ENCODE peak calls at places on chromosomes 6 and 20, in four cellular contexts. D, F, H and R are unnamed samples. For H3K4me1, the result is how much of the 10 kb centered on the place peaks cover.

GRCh38 chr6:56293756-56294155 is 46.4 kb upstream of the COL21A1 start:
- DNase-seq in D (no peak), H (no peak), F (no peak), R (peak)

GRCh38 chr6:151136141-151136755 is 103.5 kb upstream of the AKAP12 start:
- DNase-seq in F (no peak), H (no peak), D (no peak), R (peak)

GRCh38 chr20:40632346-40632976 is 56.6 kb downstream of the MAFB start:
- DNase-seq in D (no peak), H (no peak), F (no peak), R (no peak)

GRCh38 chr6:89356644-89357043 is 4.1 kb upstream of the UBE2J1 start:
- DNase-seq in F (no peak), D (no peak), H (no peak), R (no peak)

GRCh38 chr6:6980999-6981581 is 126.7 kb upstream of the RREB1 start:
- DNase-seq in D (no peak), F (no peak), H (no peak), R (no peak)

GRCh38 chr20:37524859-37525708 is 2.6 kb downstream of the BLCAP start:
- DNase-seq in F (no peak), H (no peak), D (no peak), R (no peak)

GRCh38 chr6:116764961-116765841 is at the start of gene FAM162B:
- DNase-seq in F (no peak), H (peak), D (peak), R (peak)

GRCh38 chr20:45008521-45009049 is 42.3 kb downstream of the STK4 start:
- DNase-seq in F (no peak), D (no peak), H (no peak), R (no peak)

GRCh38 chr6:90369024-90369519 is 72.4 kb upstream of the BACH2 start:
- DNase-seq in F (peak), D (peak), H (peak), R (peak)

GRCh38 chr6:130778946-130779657 is 48.1 kb upstream of the SMLR1 start:
- DNase-seq in D (no peak), H (no peak), F (no peak), R (no peak)

GRCh38 chr20:44050925-44051660 is 135.9 kb downstream of the JPH2 start:
- DNase-seq in D (no peak), F (no peak), H (no peak), R (no peak)

GRCh38 chr6:132669690-132670291 is 10.8 kb upstream of the TAAR1 start:
- DNase-seq in D (peak), H (no peak), F (no peak), R (no peak)

GRCh38 chr6:127022297-127022696 is 96.2 kb upstream of the RSPO3 start:
- DNase-seq in D (no peak), H (peak), F (no peak), R (peak)

GRCh38 chr20:50216543-50217206 is 26.0 kb downstream of the CEBPB start:
- DNase-seq in D (no peak), H (no peak), F (no peak), R (no peak)

GRCh38 chr6:47247227-47247797 is 62.4 kb downstream of the TNFRSF21 start:
- DNase-seq in F (no peak), D (no peak), H (peak), R (no peak)

GRCh38 chr6:33958208-33958862 is 154.5 kb upstream of the MLN start:
- DNase-seq in D (no peak), H (no peak), F (no peak), R (peak)

GRCh38 chr20:7959484-7959883 is 19.2 kb upstream of the HAO1 start:
- DNase-seq in F (no peak), H (peak), D (no peak), R (no peak)

GRCh38 chr20:3651204-3651970 is 11.8 kb downstream of the GFRA4 start:
- DNase-seq in F (no peak), H (peak), D (no peak), R (no peak)

GRCh38 chr6:134722996-134723871 is 226.7 kb downstream of the ALDH8A1 start:
- DNase-seq in H (no peak), D (peak), F (no peak), R (no peak)

GRCh38 chr6:6495851-6496250 is 92.7 kb upstream of the LY86 start:
- DNase-seq in H (no peak), F (no peak), D (no peak), R (no peak)

GRCh38 chr6:90194371-90194841 is 102.2 kb downstream of the BACH2 start:
- DNase-seq in D (no peak), H (no peak), F (no peak), R (no peak)

GRCh38 chr6:132354517-132355167 is 46.6 kb downstream of the MOXD1 start:
- DNase-seq in D (peak), H (peak), F (peak), R (no peak)

GRCh38 chr6:85484941-85485340 is 35.1 kb downstream of the NT5E start:
- DNase-seq in H (no peak), F (no peak), D (no peak), R (no peak)

GRCh38 chr6:36539814-36540568 is 7.3 kb downstream of the STK38 start:
- DNase-seq in H (no peak), D (no peak), F (no peak), R (no peak)

GRCh38 chr6:145530454-145530853 is 204.9 kb downstream of the EPM2A start:
- DNase-seq in D (no peak), F (no peak), H (no peak), R (no peak)
- H3K4me1 ChIP-seq in D (under half), F (under half), H (under half), R (under half)

DNA sequence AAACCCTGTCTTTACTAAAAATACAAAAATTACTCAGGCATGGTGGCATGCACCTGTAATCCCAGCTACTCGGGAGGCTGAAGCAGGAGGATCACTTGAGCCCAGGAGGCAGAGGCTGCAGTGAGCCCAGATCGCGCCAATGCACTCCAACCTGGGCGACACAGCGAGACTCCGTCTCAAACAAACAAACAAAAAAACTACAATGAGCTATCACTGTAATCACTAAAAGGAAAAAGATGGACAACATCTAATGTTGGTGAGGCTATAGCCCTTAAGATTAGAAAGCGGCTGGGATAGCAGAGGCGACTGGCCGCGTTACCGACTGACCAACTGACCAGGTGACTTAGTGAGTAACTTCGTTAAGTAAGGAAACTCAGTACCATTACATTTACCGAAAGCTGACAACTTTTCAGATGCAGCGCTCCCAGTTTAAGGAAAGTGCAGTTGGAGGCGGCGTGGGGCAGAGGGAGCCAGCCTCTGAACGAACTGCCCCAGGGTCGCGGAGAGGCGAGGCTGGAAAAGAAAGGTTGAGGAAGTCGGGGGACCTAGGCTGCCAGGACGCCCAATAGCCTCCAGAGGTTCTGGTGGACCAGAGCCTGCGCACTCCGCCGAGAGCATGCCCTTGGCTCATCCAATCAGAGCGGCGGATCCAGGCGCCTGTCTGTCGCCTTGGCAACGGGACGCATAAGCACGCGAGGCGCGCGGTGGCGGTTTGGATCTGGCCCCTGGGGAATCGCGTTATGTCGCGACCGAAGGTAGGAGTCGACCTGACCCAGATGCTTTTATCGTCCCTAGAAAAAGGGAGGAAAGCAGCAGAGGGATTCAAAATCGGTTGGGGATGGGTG is 8.9 kb downstream of the TTLL9 start:
- DNase-seq in F (peak), H (peak), D (peak), R (peak)
- TF ChIP-seq CTCF in F (no peak), H (peak), D (no peak), R (no peak)

GRCh38 chr20:63520939-63521601 is 505 bp downstream of the PPDPF start:
- DNase-seq in F (no peak), H (peak), D (peak), R (peak)
- TF ChIP-seq POLR2A in F (no peak), H (no peak), D (no peak), R (no peak)

GRCh38 chr6:167547328-167547692 is 222.4 kb downstream of the TTLL2 start:
- DNase-seq in D (no peak), H (no peak), F (no peak), R (no peak)

GRCh38 chr6:167547751-167548150 is 222.9 kb downstream of the TTLL2 start:
- DNase-seq in D (no peak), F (no peak), H (no peak), R (no peak)

GRCh38 chr6:167549187-167549586 is 224.3 kb downstream of the TTLL2 start:
- DNase-seq in H (no peak), D (no peak), F (no peak), R (peak)

GRCh38 chr6:167546611-167547327 is 221.9 kb downstream of the TTLL2 start:
- DNase-seq in F (no peak), D (no peak), H (no peak), R (no peak)

GRCh38 chr6:167548451-167548850 is 223.6 kb downstream of the TTLL2 start:
- DNase-seq in F (no peak), D (no peak), H (no peak), R (no peak)
- H3K4me1 ChIP-seq in F (under half), D (under half), H (under half), R (under half)

DNA sequence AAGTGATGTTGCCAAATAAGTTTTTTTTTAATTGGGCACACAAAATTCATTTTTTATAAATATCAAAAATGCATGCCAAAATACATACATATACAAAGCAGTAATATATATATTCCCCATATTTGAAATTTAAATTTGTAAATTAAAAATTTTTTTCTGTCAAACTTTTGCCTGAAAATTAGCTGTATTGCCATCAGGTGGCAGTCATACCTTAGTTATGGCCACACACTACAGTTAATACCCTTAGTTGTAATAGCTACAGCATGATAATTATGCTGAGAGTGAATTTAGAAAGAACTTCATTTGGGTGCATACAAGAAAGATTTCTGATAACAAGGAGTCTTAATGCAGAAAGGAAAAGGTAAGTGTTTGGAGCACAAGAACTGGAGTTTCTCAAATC is 46.2 kb upstream of the SDHAF4 start:
- DNase-seq in F (no peak), H (no peak), D (peak), R (no peak)
- TF ChIP-seq CTCF in F (peak), H (peak), D (peak), R (no peak)

DNA sequence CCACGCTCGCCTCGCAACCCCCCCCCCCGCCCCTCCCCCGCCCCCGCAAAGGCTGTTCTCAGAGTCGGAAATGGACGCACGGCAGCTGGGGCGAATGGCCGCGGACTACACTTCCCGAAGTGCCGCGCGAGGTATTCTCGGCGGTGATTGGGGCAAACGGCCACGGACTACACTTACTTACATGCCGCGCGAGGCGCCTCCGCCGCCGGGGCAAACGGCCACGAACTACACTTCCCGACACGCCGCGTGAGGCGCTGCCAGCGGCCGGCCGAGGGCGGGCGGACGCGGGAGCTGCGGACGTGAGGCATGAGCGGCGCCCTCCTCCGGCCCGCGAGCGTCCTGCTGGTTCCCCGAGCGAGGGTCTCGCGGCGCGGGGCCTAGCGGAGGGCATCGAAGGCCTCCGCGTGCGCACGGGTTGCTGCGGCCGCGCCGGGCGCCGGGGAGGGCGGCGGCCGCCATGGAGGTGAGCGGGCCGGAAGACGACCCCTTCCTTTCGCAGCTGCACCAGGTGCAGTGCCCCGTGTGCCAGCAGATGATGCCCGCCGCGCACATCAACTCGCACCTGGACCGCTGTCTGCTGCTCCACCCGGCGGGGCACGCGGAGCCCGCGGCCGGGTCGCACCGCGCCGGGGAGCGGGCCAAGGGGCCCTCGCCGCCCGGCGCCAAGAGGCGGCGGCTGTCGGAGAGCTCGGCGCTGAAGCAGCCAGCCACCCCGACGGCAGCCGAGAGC is at the start of gene WRNIP1:
- DNase-seq in H (peak), D (peak), F (peak), R (peak)
- TF ChIP-seq POLR2A in H (peak), D (peak), F (no peak), R (peak)

GRCh38 chr6:20212392-20213111 is at the start of gene MBOAT1:
- DNase-seq in F (peak), D (peak), H (peak), R (peak)
- H3K4me1 ChIP-seq in F (half or more), D (under half), H (under half), R (under half)

GRCh38 chr20:23278172-23278571 is 72.4 kb upstream of the NXT1 start:
- DNase-seq in D (no peak), H (no peak), F (no peak), R (no peak)

GRCh38 chr20:23269954-23270353 is 80.6 kb upstream of the NXT1 start:
- DNase-seq in D (no peak), H (no peak), F (no peak), R (no peak)

GRCh38 chr20:23272176-23273029 is 78.2 kb upstream of the NXT1 start:
- DNase-seq in F (no peak), H (no peak), D (no peak), R (no peak)

GRCh38 chr20:23270427-23270911 is 80.1 kb upstream of the NXT1 start:
- DNase-seq in D (peak), F (no peak), H (no peak), R (no peak)

DNA sequence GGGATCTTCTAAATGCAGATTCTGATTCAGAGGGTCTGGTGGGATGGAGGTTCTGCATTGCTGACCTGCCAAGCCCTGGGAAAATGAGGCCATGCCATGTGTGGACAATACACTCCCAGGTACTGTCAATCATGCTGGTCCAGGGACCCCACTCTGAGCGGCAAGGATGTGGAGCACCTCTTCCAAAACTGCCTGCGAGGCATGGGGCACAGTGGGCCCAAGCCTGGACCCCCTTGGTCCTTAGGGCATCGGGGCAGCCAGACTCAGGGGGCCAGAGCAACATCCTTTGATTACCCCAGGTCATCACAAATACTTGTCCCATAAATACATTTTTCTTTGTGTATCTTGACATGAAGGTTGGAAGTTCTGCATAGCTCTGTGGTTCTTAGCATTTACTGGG is 76.8 kb upstream of the NXT1 start:
- DNase-seq in F (no peak), D (no peak), H (no peak), R (no peak)
- TF ChIP-seq CTCF in F (no peak), D (no peak), H (no peak), R (no peak)

GRCh38 chr6:143110572-143110971 is 49.9 kb downstream of the AIG1 start:
- DNase-seq in H (no peak), D (no peak), F (no peak), R (no peak)

GRCh38 chr6:143112084-143112768 is 51.5 kb downstream of the AIG1 start:
- DNase-seq in F (no peak), H (no peak), D (no peak), R (no peak)

GRCh38 chr6:143111443-143111842 is 50.8 kb downstream of the AIG1 start:
- DNase-seq in H (no peak), F (no peak), D (no peak), R (no peak)

GRCh38 chr6:143112837-143113236 is 52.1 kb downstream of the AIG1 start:
- DNase-seq in F (no peak), D (no peak), H (no peak), R (no peak)

DNA sequence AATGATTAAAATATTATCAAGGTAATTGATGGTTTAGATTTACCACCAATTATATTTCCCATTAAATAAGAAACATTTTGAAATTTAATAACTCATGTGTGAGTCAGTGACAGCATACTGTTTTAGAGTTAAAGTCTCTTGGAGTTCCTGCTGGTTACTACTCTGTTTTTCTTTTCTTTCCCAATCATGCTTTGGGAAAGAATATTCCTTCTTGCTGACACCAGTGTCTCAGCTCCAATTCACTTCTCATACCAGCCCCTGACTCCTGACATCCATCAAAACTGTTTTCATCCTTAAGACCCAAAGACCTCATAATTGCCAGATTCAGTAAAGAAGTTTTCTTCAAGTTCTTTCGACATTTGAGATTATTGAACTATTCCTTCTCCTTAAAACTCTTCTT is 50.3 kb downstream of the AIG1 start:
- DNase-seq in F (no peak), D (no peak), H (no peak), R (no peak)
- TF ChIP-seq POLR2A in F (no peak), D (no peak), H (no peak), R (no peak)